ENCODE peak calls at places on chromosomes 2 and 18, in five cellular contexts. X is A549, B is transverse colon, W is HCT116, H is astrocyte of the spinal cord. Z is an unnamed sample.

GRCh38 chr2:235047171-235048160 is 95.6 kb downstream of the SH3BP4 start:
- DNase-seq in W (no peak), X (no peak), B (no peak), H (no peak), Z (no peak)

GRCh38 chr18:74353169-74353775 is 37.6 kb downstream of the C18orf63 start:
- DNase-seq in H (peak), X (peak), W (peak), B (peak), Z (peak)

GRCh38 chr2:36404312-36404711 is 48.7 kb downstream of the CRIM1 start:
- DNase-seq in B (no peak), W (peak), H (peak), X (peak), Z (no peak)

GRCh38 chr18:3093624-3094354 is 80.8 kb upstream of the LPIN2 start:
- DNase-seq in X (no peak), W (no peak), B (peak), H (no peak), Z (peak)

GRCh38 chr2:71070294-71071025 is 2.0 kb downstream of the NAGK start:
- DNase-seq in B (no peak), X (peak), H (peak), W (peak), Z (no peak)

GRCh38 chr2:190335225-190335559 is 8.2 kb upstream of the INPP1 start:
- DNase-seq in B (no peak), W (no peak), H (no peak), X (peak), Z (no peak)

GRCh38 chr2:233813236-233814062 is 35.3 kb downstream of the MROH2A start:
- DNase-seq in B (no peak), X (no peak), H (no peak), W (no peak), Z (no peak)

GRCh38 chr2:205982776-205983327 is 103.1 kb downstream of the INO80D start:
- DNase-seq in B (no peak), H (no peak), W (no peak), X (no peak), Z (no peak)

GRCh38 chr18:8253943-8254342 is 355.3 kb upstream of the RAB12 start:
- DNase-seq in H (no peak), W (no peak), B (no peak), X (no peak), Z (no peak)

GRCh38 chr2:129009555-129010146 is 691.0 kb upstream of the HS6ST1 start:
- DNase-seq in H (no peak), W (no peak), X (no peak), B (no peak), Z (no peak)

GRCh38 chr2:42367835-42368234 is 6.8 kb upstream of the COX7A2L start:
- DNase-seq in B (no peak), H (no peak), X (no peak), W (no peak), Z (no peak)

GRCh38 chr2:188811522-188811921 is 162.7 kb upstream of the COL3A1 start:
- DNase-seq in H (peak), B (no peak), X (no peak), W (no peak), Z (no peak)

GRCh38 chr2:239255218-239255617 is 145.6 kb downstream of the HDAC4 start:
- DNase-seq in X (no peak), H (no peak), W (no peak), B (no peak), Z (no peak)

GRCh38 chr18:24488824-24489493 is 28.5 kb downstream of the HRH4 start:
- DNase-seq in W (peak), B (no peak), H (peak), X (peak), Z (no peak)

GRCh38 chr2:160375037-160375436 is 118.6 kb downstream of the RBMS1 start:
- DNase-seq in W (no peak), B (no peak), H (peak), X (peak), Z (no peak)

GRCh38 chr2:84493494-84493893 is 22.8 kb upstream of the DNAH6 start:
- DNase-seq in H (peak), X (peak), B (no peak), W (no peak), Z (no peak)

GRCh38 chr2:107591541-107591940 is 235.2 kb upstream of the RGPD4 start:
- DNase-seq in X (no peak), W (no peak), H (peak), B (no peak), Z (no peak)

GRCh38 chr2:174694196-174694878 is 69.9 kb downstream of the CHRNA1 start:
- DNase-seq in B (no peak), X (no peak), W (no peak), H (no peak), Z (no peak)

GRCh38 chr2:74985983-74986382 is 27.5 kb downstream of the POLE4 start:
- DNase-seq in B (no peak), W (no peak), X (no peak), H (no peak), Z (no peak)

GRCh38 chr2:25340340-25340886 is 1.3 kb downstream of the DNMT3A start:
- DNase-seq in B (peak), H (no peak), W (no peak), X (no peak), Z (no peak)

GRCh38 chr2:233651430-233651829 is 15.2 kb downstream of the UGT1A10 start:
- DNase-seq in X (no peak), B (no peak), H (no peak), W (no peak), Z (no peak)

GRCh38 chr2:11498543-11499034 is 32.6 kb upstream of the E2F6 start:
- DNase-seq in B (peak), H (no peak), W (no peak), X (no peak), Z (no peak)

GRCh38 chr2:145022671-145023330 is 502.9 kb upstream of the ZEB2 start:
- DNase-seq in B (no peak), W (no peak), H (peak), X (peak), Z (no peak)

GRCh38 chr2:241844831-241845578 is 13.7 kb downstream of the PDCD1 start:
- DNase-seq in B (no peak), X (no peak), W (no peak), H (no peak), Z (no peak)

GRCh38 chr2:161030260-161031063 is 129.8 kb upstream of the TANK start:
- DNase-seq in H (peak), X (peak), B (peak), W (no peak), Z (no peak)

GRCh38 chr18:74082476-74083070 is 65.1 kb downstream of the FBXO15 start:
- DNase-seq in B (peak), H (peak), W (peak), X (peak), Z (peak)

DNA sequence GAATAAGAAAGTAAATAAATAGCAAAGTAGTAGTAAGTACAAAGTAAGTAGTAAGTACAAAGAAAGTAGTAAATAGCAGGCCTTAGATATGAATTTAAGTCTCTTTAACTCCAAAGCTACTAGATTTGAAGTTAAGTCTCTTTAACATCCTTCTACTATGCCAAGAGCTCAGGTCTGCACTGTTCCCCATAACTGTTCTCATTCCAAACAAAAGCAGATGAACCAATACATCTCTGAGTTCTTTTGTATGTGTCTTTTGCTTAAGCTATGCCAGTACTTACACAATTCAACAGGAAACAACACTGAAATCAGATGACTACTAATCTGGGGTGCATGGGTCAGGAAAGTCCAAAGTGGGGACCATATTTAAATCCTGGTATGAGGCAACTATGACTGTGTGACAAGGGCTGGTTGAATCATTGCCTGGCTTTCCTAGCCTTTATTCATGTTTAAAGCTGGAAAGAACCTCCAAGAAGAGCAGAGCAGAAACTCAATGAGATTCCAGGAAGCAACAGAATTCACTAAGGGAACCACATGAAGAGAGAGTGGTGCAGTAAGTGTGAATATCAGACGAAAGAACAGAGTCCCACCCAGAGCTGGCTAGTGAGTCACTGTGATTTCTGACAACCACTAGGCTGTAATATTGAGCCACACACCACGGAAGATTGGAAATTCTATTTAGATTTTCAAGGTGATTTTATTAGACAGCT is 51.0 kb upstream of the CYP26B1 start:
- DNase-seq in X (peak), B (no peak), W (no peak), H (peak), Z (no peak)
- H3K4me3 ChIP-seq in X (no peak), B (no peak), W (no peak), H (no peak), Z (no peak)

GRCh38 chr2:150981826-150982225 is 279.8 kb downstream of the RBM43 start:
- DNase-seq in X (no peak), B (no peak), W (no peak), H (peak), Z (no peak)

GRCh38 chr2:150978053-150978452 is 283.6 kb downstream of the RBM43 start:
- DNase-seq in H (peak), X (no peak), W (no peak), B (no peak), Z (no peak)

GRCh38 chr2:150983498-150983897 is 278.2 kb downstream of the RBM43 start:
- DNase-seq in W (no peak), B (no peak), X (no peak), H (no peak), Z (no peak)
- H3K4me3 ChIP-seq in W (no peak), B (no peak), X (no peak), H (no peak), Z (no peak)

GRCh38 chr18:6728318-6728717 is 1.2 kb upstream of the ARHGAP28 start:
- DNase-seq in W (no peak), X (no peak), B (no peak), H (no peak), Z (no peak)
- H3K4me3 ChIP-seq in W (no peak), X (no peak), B (no peak), H (no peak), Z (no peak)

DNA sequence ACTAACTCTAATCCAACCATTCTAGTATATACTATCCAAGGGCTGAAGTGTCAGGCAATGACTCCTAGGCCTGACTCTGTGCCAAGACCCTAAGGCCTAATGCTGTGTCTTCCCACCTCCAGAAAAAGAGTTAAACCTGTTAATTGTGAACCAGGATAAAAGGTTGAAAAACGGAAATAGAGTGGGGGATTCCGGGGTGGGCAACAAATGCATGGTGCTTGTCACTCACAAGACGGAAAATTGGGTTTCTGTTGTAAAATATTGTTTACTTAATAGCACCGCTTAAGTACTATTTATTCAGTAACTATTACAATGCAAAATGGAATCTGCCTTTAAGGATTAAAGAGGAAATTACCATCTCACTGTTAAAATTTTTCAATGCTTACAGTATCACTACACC is 3.2 kb downstream of the STK17B start:
- DNase-seq in X (peak), H (peak), W (no peak), B (no peak), Z (no peak)
- H3K4me3 ChIP-seq in X (peak), H (peak), W (no peak), B (peak), Z (no peak)

DNA sequence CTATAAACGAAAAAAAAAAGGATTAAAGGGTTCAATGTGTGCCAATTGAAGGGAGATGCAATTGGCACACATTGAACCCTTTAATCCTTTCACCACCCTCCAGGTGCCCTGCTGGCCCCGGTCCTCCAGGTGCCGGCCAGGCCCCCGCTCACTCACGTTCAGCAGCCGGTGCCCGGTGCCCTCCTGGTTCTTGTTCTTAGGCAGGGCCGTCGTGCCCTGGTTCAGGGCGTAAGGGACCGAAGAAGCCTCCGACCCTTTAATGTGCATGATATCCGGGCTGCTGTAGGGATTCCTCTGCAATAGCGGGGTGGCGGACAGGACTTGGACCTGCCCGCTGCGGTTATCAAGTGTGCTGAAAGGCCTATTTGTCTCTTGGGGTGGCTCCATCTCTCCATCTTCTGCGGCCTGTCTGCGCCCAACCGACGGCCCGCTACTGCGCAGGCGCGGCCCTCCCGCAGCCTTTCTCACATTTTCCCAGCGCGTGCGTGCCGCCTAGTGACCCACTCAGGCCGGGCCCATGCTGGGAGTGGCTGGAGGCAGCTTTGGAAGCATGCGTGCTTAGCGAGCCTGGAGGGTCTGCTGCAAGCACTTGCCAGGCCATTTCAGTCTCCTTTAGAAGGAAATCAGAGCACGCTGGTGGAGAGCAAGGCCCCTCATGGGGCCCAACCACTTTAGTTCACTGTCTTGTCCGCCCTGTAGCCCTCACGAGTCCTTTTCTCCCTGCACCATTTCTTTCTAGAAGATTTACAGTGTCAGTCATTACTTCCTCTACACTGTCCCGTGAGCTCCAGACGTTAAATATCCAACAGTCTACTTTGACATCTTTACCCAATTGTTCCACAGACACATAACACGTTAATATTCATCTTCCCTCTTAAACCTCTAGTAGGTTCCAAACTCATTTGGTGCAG is 24.3 kb downstream of the TMEM237 start:
- DNase-seq in H (peak), B (peak), W (no peak), X (no peak), Z (no peak)
- H3K4me3 ChIP-seq in H (peak), B (no peak), W (no peak), X (no peak), Z (no peak)